ENCODE peak calls at places on chromosomes 4 and X, in nine cellular contexts. S is lower lobe of right lung, M is fibroblast of the aortic adventitia, B is endothelial cell, F is GM12865, E is transverse colon, C is nephron progenitor cell, K is DND-41, D is suprapubic skin. N is an unnamed sample.

GRCh38 chr4:166318810-166319525 is 445.9 kb downstream of the TLL1 start:
- DNase-seq in B (no peak), F (no peak), S (no peak), D (no peak), K (no peak), C (no peak), M (peak; percentile 72), E (no peak), N (no peak)

GRCh38 chr4:128776794-128777216 is 32.7 kb upstream of the JADE1 start:
- DNase-seq in S (peak; percentile 87), M (peak; percentile 92), K (no peak), C (no peak), E (peak; percentile 50), F (no peak), D (no peak), B (no peak), N (no peak)

GRCh38 chr4:16026155-16026761 is 57.6 kb downstream of the PROM1 start:
- DNase-seq in C (peak; percentile 38), S (no peak), K (peak; percentile 26), D (no peak), B (peak; percentile 44), M (peak; percentile 78), E (no peak), F (peak; percentile 71), N (peak; percentile 52)

GRCh38 chrX:69150294-69150960 is 14.8 kb downstream of the PJA1 start:
- DNase-seq in S (no peak), B (no peak), E (no peak), C (no peak), D (no peak), F (no peak), K (no peak), M (peak; percentile 19), N (no peak)

GRCh38 chr4:151678048-151678853 is 82.6 kb downstream of the GATB start:
- DNase-seq in C (no peak), S (no peak), F (no peak), M (no peak), B (no peak), E (no peak), D (no peak), K (no peak), N (no peak)

GRCh38 chr4:41028392-41029076 is 185.8 kb downstream of the APBB2 start:
- DNase-seq in B (no peak), C (no peak), K (no peak), F (peak; percentile 41), E (no peak), D (no peak), M (peak; percentile 65), S (no peak), N (no peak)

GRCh38 chr4:120991885-120992284 is 69.4 kb upstream of the PRDM5 start:
- DNase-seq in F (no peak), D (no peak), E (no peak), C (no peak), B (no peak), M (no peak), K (no peak), S (no peak), N (no peak)

GRCh38 chr4:168831919-168832745 is 177.9 kb downstream of the CBR4 start:
- DNase-seq in S (peak; percentile 82), C (peak; percentile 82), K (peak; percentile 42), D (peak; percentile 93), B (peak; percentile 66), F (peak; percentile 45), M (peak; percentile 72), E (peak; percentile 85), N (peak; percentile 72)

GRCh38 chrX:153723351-153724251 is 586 bp downstream of the BCAP31 start:
- DNase-seq in D (no peak), F (peak; percentile 67), S (peak; percentile 65), K (peak; percentile 12), E (peak; percentile 55), M (peak; percentile 32), C (peak; percentile 60), B (peak; percentile 42), N (peak; percentile 65)

GRCh38 chr4:147110968-147111367 is 165.3 kb upstream of the TTC29 start:
- DNase-seq in K (no peak), B (no peak), F (no peak), C (no peak), S (no peak), E (no peak), M (peak; percentile 61), D (no peak), N (no peak)

GRCh38 chrX:132676561-132677186 is 187.8 kb upstream of the MBNL3 start:
- DNase-seq in E (no peak), M (no peak), S (no peak), C (no peak), F (no peak), K (peak; percentile 8), D (no peak), B (peak; percentile 7), N (no peak)

GRCh38 chr4:55921093-55921492 is 27.7 kb upstream of the CEP135 start:
- DNase-seq in C (no peak), F (no peak), D (no peak), E (no peak), S (no peak), M (no peak), B (no peak), K (no peak), N (no peak)

GRCh38 chr4:41692717-41693345 is 55.7 kb downstream of the PHOX2B start:
- DNase-seq in B (peak; percentile 54), D (no peak), M (peak; percentile 63), C (peak; percentile 63), F (peak; percentile 67), E (peak; percentile 46), K (peak; percentile 48), S (peak; percentile 48), N (peak; percentile 27)

GRCh38 chr4:116358633-116359222 is 726.6 kb downstream of the TRAM1L1 start:
- DNase-seq in D (no peak), S (peak; percentile 41), E (peak; percentile 66), K (peak; percentile 44), M (peak; percentile 86), B (peak; percentile 73), F (peak; percentile 87), C (peak; percentile 70), N (peak; percentile 43)

GRCh38 chrX:70592091-70592490 is 147.5 kb downstream of the DLG3 start:
- DNase-seq in B (no peak), F (no peak), C (no peak), D (no peak), E (no peak), K (no peak), S (no peak), M (peak; percentile 69), N (no peak)

GRCh38 chr4:82644731-82645126 is 82.9 kb upstream of the TMEM150C start:
- DNase-seq in B (no peak), D (no peak), E (no peak), K (no peak), S (no peak), C (no peak), M (no peak), F (no peak), N (no peak)

GRCh38 chr4:113773756-113774155 is 12.2 kb upstream of the CAMK2D start:
- DNase-seq in K (no peak), D (no peak), E (no peak), B (no peak), F (no peak), C (no peak), M (no peak), S (no peak), N (no peak)

GRCh38 chr4:103207673-103208072 is 9.5 kb upstream of the CENPE start:
- DNase-seq in B (peak; percentile 17), K (no peak), M (no peak), D (no peak), S (no peak), C (no peak), E (no peak), F (no peak), N (no peak)
- TF ChIP-seq CTCF in B (no peak), K (peak; percentile 12), M (no peak), D (no peak), S (no peak), C (no peak), E (no peak), F (no peak), N (no peak)

GRCh38 chr4:32119907-32120306 is 1399.7 kb downstream of the PCDH7 start:
- DNase-seq in E (no peak), B (no peak), D (no peak), M (no peak), C (no peak), S (no peak), K (no peak), F (no peak), N (no peak)

GRCh38 chr4:32112891-32113290 is 1392.7 kb downstream of the PCDH7 start:
- DNase-seq in M (no peak), E (no peak), B (no peak), F (no peak), K (no peak), D (no peak), S (no peak), C (no peak), N (no peak)

DNA sequence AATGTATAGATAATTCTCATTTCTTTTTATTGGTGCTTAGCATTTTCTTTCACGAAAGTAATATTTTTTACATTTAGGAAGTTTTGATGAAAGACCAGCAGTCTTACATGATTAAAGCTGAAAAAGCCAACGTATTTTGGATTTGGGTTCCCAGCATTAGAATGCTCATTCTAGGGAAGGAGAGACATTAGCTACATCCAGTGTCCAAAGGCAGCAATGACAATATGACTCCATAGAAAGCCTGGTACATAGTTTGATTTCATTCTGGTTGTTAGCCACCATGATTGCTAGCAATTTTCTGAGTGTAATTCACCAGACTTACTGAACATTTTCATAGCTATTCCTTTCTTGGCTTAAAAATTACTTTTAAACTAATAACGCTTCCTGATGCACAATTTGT is 1397.5 kb downstream of the PCDH7 start:
- DNase-seq in C (no peak), E (no peak), K (no peak), D (no peak), M (no peak), F (no peak), S (no peak), B (no peak), N (no peak)
- TF ChIP-seq CTCF in C (no peak), E (no peak), K (no peak), D (no peak), M (no peak), F (no peak), S (no peak), B (no peak), N (no peak)

DNA sequence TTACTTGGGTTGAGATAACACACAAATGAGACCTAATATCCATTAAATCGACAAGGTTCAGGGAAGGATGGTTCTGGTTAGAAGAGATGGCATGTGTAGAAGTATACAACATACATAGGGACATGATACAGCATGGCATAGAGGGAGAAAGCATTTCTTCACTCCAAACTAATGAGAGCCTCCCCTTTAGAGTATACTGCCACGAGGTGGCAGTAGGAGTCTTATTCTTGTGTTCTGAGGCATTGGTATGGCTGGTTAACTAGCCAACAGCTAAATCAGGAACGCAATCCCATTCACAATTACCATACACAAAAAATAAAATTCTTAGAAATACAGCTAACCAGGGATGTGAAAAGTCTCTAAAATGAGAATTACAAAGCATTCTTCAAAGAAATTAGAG is 29.1 kb upstream of the TRO start:
- DNase-seq in B (peak; percentile 23), C (peak; percentile 3), S (no peak), D (no peak), F (peak; percentile 32), E (peak; percentile 19), K (peak; percentile 28), M (peak; percentile 53), N (peak; percentile 20)
- TF ChIP-seq CTCF in B (no peak), C (no peak), S (peak; percentile 41), D (no peak), F (peak; percentile 30), E (peak; percentile 46), K (peak; percentile 66), M (peak; percentile 51), N (peak; percentile 40)

DNA sequence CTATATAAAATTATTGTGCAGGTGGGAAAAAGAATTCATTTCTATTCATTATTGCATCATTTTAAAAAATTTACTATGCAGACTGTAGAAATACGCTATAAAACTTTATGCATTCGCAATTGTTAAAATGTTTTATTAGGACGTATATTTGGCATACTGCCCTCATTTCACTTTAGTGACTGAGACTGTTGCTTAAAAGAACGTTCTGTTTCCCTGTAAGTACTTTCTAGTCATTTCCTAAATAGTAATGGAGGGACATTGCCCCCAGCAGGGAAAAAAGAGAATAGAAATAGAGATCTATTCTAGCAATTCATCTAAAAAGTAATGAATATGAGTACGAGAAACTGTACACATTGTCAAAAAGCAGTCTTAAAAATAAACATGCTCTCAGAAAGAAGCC is 1295.8 kb upstream of the TENM3 start:
- DNase-seq in B (no peak), K (no peak), D (no peak), C (no peak), S (no peak), E (no peak), M (peak; percentile 73), F (no peak), N (no peak)
- TF ChIP-seq CTCF in B (no peak), K (no peak), D (no peak), C (peak; percentile 19), S (no peak), E (no peak), M (peak; percentile 43), F (no peak), N (no peak)